ENCODE peak calls at places on chromosome 15, in ten cellular contexts. H is neural progenitor cell, J is IMR-90, I is GM23248, Y is kidney, F is transverse colon, Z is heart left ventricle, B is iPS DF 6.9, M is skeletal muscle cell, N is K562. A is an unnamed sample.

GRCh38 chr15:74442063-74442462 is 8.3 kb upstream of the SEMA7A start:
- DNase-seq in Y (no peak), H (no peak), F (no peak), Z (no peak), I (no peak), B (no peak), M (no peak), J (no peak), N (no peak), A (no peak)

GRCh38 chr15:77021803-77022381 is 27.0 kb downstream of the PSTPIP1 start:
- DNase-seq in N (no peak), J (peak; percentile 68), F (no peak), Z (peak; percentile 53), I (peak; percentile 70), Y (peak; percentile 79), H (no peak), M (peak; percentile 11), B (no peak), A (no peak)

GRCh38 chr15:71301958-71302621 is 186.8 kb downstream of the THSD4 start:
- DNase-seq in J (peak; percentile 23), Y (no peak), Z (no peak), I (peak; percentile 42), F (no peak), M (no peak), B (no peak), H (no peak), N (no peak), A (no peak)

GRCh38 chr15:99118258-99118632 is 13.4 kb downstream of the SYNM start:
- DNase-seq in B (no peak), N (no peak), H (no peak), M (no peak), Y (peak; percentile 26), I (no peak), Z (no peak), F (no peak), J (no peak), A (no peak)

GRCh38 chr15:88586401-88587162 is 34.6 kb upstream of the AEN start:
- DNase-seq in M (no peak), J (peak; percentile 12), Z (no peak), H (no peak), Y (no peak), N (no peak), F (no peak), I (peak; percentile 25), B (no peak), A (no peak)

GRCh38 chr15:68494573-68495105 is 62.7 kb upstream of the ITGA11 start:
- DNase-seq in Y (no peak), I (no peak), F (no peak), N (no peak), B (no peak), J (no peak), M (no peak), Z (no peak), H (no peak), A (no peak)

GRCh38 chr15:58521293-58521991 is 89.7 kb downstream of the LIPC start:
- DNase-seq in H (no peak), Z (no peak), N (peak; percentile 94), I (peak; percentile 80), F (no peak), Y (peak; percentile 91), J (peak; percentile 84), M (peak; percentile 19), B (peak; percentile 4), A (peak; percentile 66)

GRCh38 chr15:38176155-38176554 is 76.5 kb upstream of the SPRED1 start:
- DNase-seq in Y (no peak), M (peak; percentile 52), J (peak; percentile 68), N (peak; percentile 6), Z (no peak), F (no peak), I (peak; percentile 83), H (no peak), B (no peak), A (no peak)

GRCh38 chr15:40323239-40323952 is at the start of gene INAFM2:
- DNase-seq in B (peak; percentile 93), M (peak; percentile 81), H (peak; percentile 97), N (peak; percentile 96), Y (peak; percentile 96), J (peak; percentile 92), Z (peak; percentile 93), F (peak; percentile 90), I (peak; percentile 90), A (peak; percentile 99)

GRCh38 chr15:40320409-40320808 is 3.1 kb upstream of the INAFM2 start:
- DNase-seq in H (no peak), Y (no peak), B (no peak), F (no peak), J (no peak), N (no peak), I (no peak), M (no peak), Z (no peak), A (no peak)

GRCh38 chr15:40320931-40321371 is 2.5 kb upstream of the INAFM2 start:
- DNase-seq in B (no peak), Z (peak; percentile 55), J (peak; percentile 67), F (peak; percentile 65), H (peak; percentile 78), Y (no peak), N (peak; percentile 75), I (peak; percentile 81), M (no peak), A (peak; percentile 84)

GRCh38 chr15:40323953-40324937 is 753 bp downstream of the INAFM2 start:
- DNase-seq in J (no peak), N (peak; percentile 29), B (no peak), I (peak; percentile 56), Z (no peak), Y (peak; percentile 85), F (no peak), M (no peak), H (peak; percentile 55), A (peak; percentile 86)

GRCh38 chr15:40322531-40323238 is 807 bp upstream of the INAFM2 start:
- DNase-seq in N (no peak), M (no peak), Y (peak; percentile 69), Z (no peak), F (peak; percentile 16), B (no peak), J (no peak), H (no peak), I (no peak), A (peak; percentile 66)
- H3K4me3 ChIP-seq in N (peak overlapping the region; percentile 51), M (peak overlapping the region; percentile 31), Y (peak overlapping the region; percentile 38), Z (peak overlapping the region; percentile 87), F (no peak overlapping the region), B (peak overlapping the region; percentile 23), J (peak overlapping the region; percentile 89), H (peak overlapping the region; percentile 44), I (peak overlapping the region; percentile 73), A (peak overlapping the region; percentile 45)

GRCh38 chr15:40696228-40696627 is 1.3 kb downstream of the RAD51 start:
- DNase-seq in Z (no peak), N (peak; percentile 24), J (no peak), Y (no peak), B (no peak), H (no peak), F (no peak), M (no peak), I (peak; percentile 2), A (no peak)
- H3K4me3 ChIP-seq in Z (peak overlapping the region; percentile 83), N (peak overlapping the region; percentile 54), J (peak overlapping the region; percentile 80), Y (no peak overlapping the region), B (peak overlapping the region; percentile 79), H (peak overlapping the region; percentile 75), F (no peak overlapping the region), M (peak overlapping the region; percentile 97), I (peak overlapping the region; percentile 88), A (no peak overlapping the region)

DNA sequence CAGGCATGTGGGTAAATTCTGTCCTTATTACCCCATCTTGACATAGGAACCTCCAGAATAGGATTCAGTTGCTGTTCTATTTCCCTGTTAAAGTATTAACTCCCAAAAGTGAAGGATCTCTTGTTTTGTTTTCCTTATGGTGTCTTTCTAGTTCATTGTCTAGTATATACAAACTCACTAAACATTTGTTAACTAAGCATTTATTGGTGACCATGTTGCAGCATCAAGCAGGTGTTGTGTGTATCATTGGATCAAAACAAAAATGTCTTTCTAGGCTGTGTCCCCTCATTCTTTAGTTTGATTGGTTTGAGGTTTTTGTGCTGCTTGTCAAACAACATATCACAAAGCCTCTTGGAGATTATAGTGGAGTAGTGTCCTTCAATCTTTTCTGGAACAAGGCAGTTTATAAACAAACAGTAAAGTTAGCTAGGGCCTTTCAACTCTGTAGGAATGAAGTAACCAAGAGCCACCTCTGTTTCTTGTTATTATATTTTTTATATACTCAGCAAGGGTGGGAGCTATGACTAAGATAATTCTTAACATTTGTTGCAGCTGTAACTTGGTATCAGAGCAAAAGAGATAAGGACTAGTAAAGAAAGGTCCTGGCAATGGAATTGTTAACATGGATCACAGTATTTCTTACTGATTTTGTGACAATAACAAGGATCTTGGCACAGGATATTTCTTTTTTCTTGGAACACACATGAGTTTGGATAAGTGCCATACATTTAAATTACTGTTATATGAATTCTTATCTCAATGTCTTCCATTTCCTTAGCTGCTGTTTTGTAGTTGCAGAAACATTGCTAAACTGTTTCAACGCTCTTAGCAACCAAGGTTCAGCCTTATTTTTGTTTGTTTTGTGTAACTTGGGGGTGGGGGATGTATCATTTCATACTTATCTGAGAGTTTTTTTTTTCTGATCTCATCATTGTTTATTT is 49.3 kb downstream of the TMOD3 start:
- DNase-seq in B (no peak), Z (no peak), M (no peak), F (no peak), I (peak; percentile 70), N (peak; percentile 53), Y (no peak), H (no peak), J (peak; percentile 62), A (no peak)
- H3K4me3 ChIP-seq in B (no peak overlapping the region), Z (no peak overlapping the region), M (no peak overlapping the region), F (no peak overlapping the region), I (peak overlapping the region; percentile 6), N (no peak overlapping the region), Y (no peak overlapping the region), H (no peak overlapping the region), J (no peak overlapping the region), A (no peak overlapping the region)

GRCh38 chr15:89792106-89792805 is 16.1 kb downstream of the MESP2 start:
- DNase-seq in J (no peak), Y (peak; percentile 58), N (no peak), F (no peak), B (no peak), I (no peak), Z (no peak), M (no peak), H (no peak), A (peak; percentile 32)

GRCh38 chr15:89795996-89796395 is 18.7 kb downstream of the ANPEP start:
- DNase-seq in N (no peak), M (no peak), J (no peak), I (no peak), H (no peak), B (no peak), Z (no peak), F (no peak), Y (no peak), A (no peak)

GRCh38 chr15:89790661-89791060 is 14.5 kb downstream of the MESP2 start:
- DNase-seq in Y (peak; percentile 57), Z (no peak), M (no peak), H (no peak), N (no peak), I (no peak), F (no peak), J (no peak), B (no peak), A (peak; percentile 28)

GRCh38 chr15:89797678-89798201 is 16.9 kb downstream of the ANPEP start:
- DNase-seq in F (no peak), B (no peak), M (no peak), N (no peak), J (no peak), I (no peak), Y (peak; percentile 45), Z (no peak), H (peak; percentile 1), A (peak; percentile 28)

DNA sequence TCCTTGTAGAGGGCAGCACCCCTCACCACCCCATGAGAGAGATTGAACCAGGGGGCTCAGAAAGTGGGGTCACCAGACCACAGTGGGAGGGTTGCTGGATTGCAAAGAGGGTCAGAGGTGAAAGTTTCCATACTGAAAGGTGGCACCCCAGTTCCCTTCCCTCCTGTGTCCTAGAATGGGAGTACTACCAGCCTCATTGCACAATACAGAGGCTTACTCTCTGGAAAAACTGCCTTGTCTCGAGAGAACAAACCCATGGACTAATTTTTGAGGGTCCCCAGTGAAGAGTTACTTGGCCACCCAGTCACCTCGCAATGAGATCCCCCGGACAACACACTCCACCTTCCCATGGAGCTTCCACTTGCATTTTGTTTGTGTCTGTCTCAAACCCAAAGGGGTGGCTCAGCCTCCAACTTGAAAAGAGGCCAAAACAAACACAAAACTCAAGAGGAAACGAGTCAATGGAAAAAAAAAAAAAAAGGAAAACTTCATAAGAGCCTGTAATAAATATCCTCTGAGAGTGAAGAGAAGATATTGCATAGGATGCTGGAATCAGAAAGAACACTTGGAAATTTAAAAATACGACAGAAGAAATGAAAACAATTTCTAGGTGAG is 18.6 kb downstream of the MESP2 start:
- DNase-seq in B (no peak), N (no peak), M (no peak), I (peak; percentile 65), J (peak; percentile 70), F (no peak), H (no peak), Y (peak; percentile 24), Z (no peak), A (no peak)
- H3K4me3 ChIP-seq in B (no peak overlapping the region), N (no peak overlapping the region), M (no peak overlapping the region), I (no peak overlapping the region), J (no peak overlapping the region), F (no peak overlapping the region), H (no peak overlapping the region), Y (no peak overlapping the region), Z (no peak overlapping the region), A (no peak overlapping the region)